ENCODE peak calls at places on chromosomes 1 and 21, in four cellular contexts. A is HCT116, C is IMR-90, L is heart left ventricle. G is an unnamed sample.

GRCh38 chr1:232766224-232766890 is 38.9 kb upstream of the MAP10 start:
- DNase-seq in A (no peak), C (no peak), L (no peak), G (no peak)

GRCh38 chr1:54347955-54348699 is 58.1 kb downstream of the SSBP3 start:
- DNase-seq in A (no peak), C (no peak), L (peak), G (no peak)

GRCh38 chr1:58583496-58583895 is 6.4 kb upstream of the TACSTD2 start:
- DNase-seq in A (no peak), C (no peak), L (no peak), G (no peak)

GRCh38 chr1:172018727-172019311 is 177.5 kb downstream of the DNM3 start:
- DNase-seq in A (no peak), C (no peak), L (no peak), G (no peak)

GRCh38 chr1:204920511-204920910 is 49.8 kb downstream of the NFASC start:
- DNase-seq in A (no peak), C (no peak), L (no peak), G (no peak)

GRCh38 chr21:20306836-20307235 is 691.4 kb upstream of the NCAM2 start:
- DNase-seq in A (no peak), C (no peak), L (no peak), G (no peak)

GRCh38 chr1:92240034-92240433 is 22.3 kb downstream of the C1orf146 start:
- DNase-seq in A (no peak), C (no peak), L (no peak), G (no peak)

GRCh38 chr1:171245458-171246064 is 2.7 kb upstream of the FMO1 start:
- DNase-seq in A (peak), C (peak), L (no peak), G (no peak)

GRCh38 chr1:156129687-156130577 is 15.4 kb downstream of the LMNA start:
- DNase-seq in A (peak), C (peak), L (peak), G (peak)

GRCh38 chr1:221739018-221739676 is 2.7 kb downstream of the DUSP10 start:
- DNase-seq in A (no peak), C (no peak), L (no peak), G (no peak)

GRCh38 chr1:58874757-58875755 is 91.2 kb upstream of the JUN start:
- DNase-seq in A (no peak), C (peak), L (peak), G (no peak)

GRCh38 chr1:13899856-13900255 is 199.9 kb downstream of the PRDM2 start:
- DNase-seq in A (no peak), C (no peak), L (no peak), G (no peak)

GRCh38 chr1:29688477-29689365 is 452.4 kb downstream of the PTPRU start:
- DNase-seq in A (no peak), C (peak), L (no peak), G (peak)

GRCh38 chr1:27594542-27595510 is 9.1 kb downstream of the AHDC1 start:
- DNase-seq in A (no peak), C (peak), L (no peak), G (no peak)

GRCh38 chr1:46171872-46172271 is 3.0 kb upstream of the TSPAN1 start:
- DNase-seq in A (no peak), C (no peak), L (peak), G (no peak)

GRCh38 chr1:22641906-22642636 is 1.4 kb upstream of the C1QC start:
- DNase-seq in A (no peak), C (peak), L (peak), G (peak)

GRCh38 chr1:54272772-54273091 is 72.8 kb downstream of the MRPL37 start:
- DNase-seq in A (no peak), C (no peak), L (no peak), G (no peak)

GRCh38 chr1:53075206-53075605 is 13.2 kb downstream of the PODN start:
- DNase-seq in A (no peak), C (no peak), L (peak), G (no peak)

GRCh38 chr1:207619833-207620572 is 24.9 kb upstream of the CR1L start:
- DNase-seq in A (peak), C (peak), L (no peak), G (peak)

GRCh38 chr1:103248417-103249102 is 140.2 kb upstream of the COL11A1 start:
- DNase-seq in A (no peak), C (no peak), L (no peak), G (no peak)

GRCh38 chr1:19476440-19477190 is 8.7 kb downstream of the CAPZB start:
- DNase-seq in A (no peak), C (peak), L (no peak), G (no peak)

GRCh38 chr1:205276334-205277065 is 45.0 kb downstream of the NUAK2 start:
- DNase-seq in A (no peak), C (no peak), L (no peak), G (no peak)

GRCh38 chr1:208100906-208101305 is 143.3 kb downstream of the PLXNA2 start:
- DNase-seq in A (no peak), C (peak), L (no peak), G (no peak)

GRCh38 chr1:154945962-154946850 is 9.7 kb upstream of the PMVK start:
- DNase-seq in A (no peak), C (no peak), L (no peak), G (no peak)

GRCh38 chr1:168092566-168093355 is 44.0 kb downstream of the GPR161 start:
- DNase-seq in A (peak), C (no peak), L (no peak), G (no peak)

GRCh38 chr1:11982010-11982392 is 1.8 kb downstream of the MFN2 start:
- DNase-seq in A (peak), C (peak), L (no peak), G (no peak)

GRCh38 chr1:226117330-226117729 is 54.8 kb downstream of the H3-3A start:
- DNase-seq in A (no peak), C (no peak), L (no peak), G (no peak)

GRCh38 chr1:37513795-37514349 is 694 bp downstream of the MEAF6 start:
- DNase-seq in A (no peak), C (no peak), L (no peak), G (no peak)

GRCh38 chr1:227844320-227845114 is 29.0 kb downstream of the PRSS38 start:
- DNase-seq in A (no peak), C (no peak), L (no peak), G (no peak)

GRCh38 chr1:54012008-54012325 is 6.0 kb downstream of the LDLRAD1 start:
- DNase-seq in A (no peak), C (no peak), L (no peak), G (no peak)

GRCh38 chr1:153387785-153388184 is 3.1 kb downstream of the S100A8 start:
- DNase-seq in A (no peak), C (no peak), L (no peak), G (no peak)

GRCh38 chr1:164559342-164560070 is 522 bp downstream of the PBX1 start:
- DNase-seq in A (no peak), C (no peak), L (peak), G (no peak)

GRCh38 chr1:196407358-196408041 is 200.7 kb downstream of the KCNT2 start:
- DNase-seq in A (no peak), C (peak), L (no peak), G (no peak)

GRCh38 chr1:153734380-153735089 is 6.7 kb downstream of the INTS3 start:
- DNase-seq in A (no peak), C (no peak), L (no peak), G (no peak)

GRCh38 chr1:11729498-11730428 is 6.2 kb upstream of the AGTRAP start:
- DNase-seq in A (no peak), C (no peak), L (no peak), G (no peak)

GRCh38 chr1:29798699-29799566 is 562.6 kb downstream of the PTPRU start:
- DNase-seq in A (no peak), C (no peak), L (no peak), G (no peak)

GRCh38 chr1:145708063-145708462 is 895 bp upstream of the PDZK1 start:
- DNase-seq in A (no peak), C (peak), L (no peak), G (no peak)

GRCh38 chr21:43273016-43273707 is 104.4 kb downstream of the CRYAA start:
- DNase-seq in A (no peak), C (no peak), L (peak), G (no peak)

GRCh38 chr1:6414443-6414844 is 5.3 kb downstream of the HES2 start:
- DNase-seq in A (peak), C (peak), L (no peak), G (no peak)

GRCh38 chr1:42941640-42942330 is 16.9 kb downstream of the SLC2A1 start:
- DNase-seq in A (peak), C (peak), L (peak), G (peak)
- TF ChIP-seq POLR2A in A (no peak), C (no peak), L (no peak), G (no peak)

DNA sequence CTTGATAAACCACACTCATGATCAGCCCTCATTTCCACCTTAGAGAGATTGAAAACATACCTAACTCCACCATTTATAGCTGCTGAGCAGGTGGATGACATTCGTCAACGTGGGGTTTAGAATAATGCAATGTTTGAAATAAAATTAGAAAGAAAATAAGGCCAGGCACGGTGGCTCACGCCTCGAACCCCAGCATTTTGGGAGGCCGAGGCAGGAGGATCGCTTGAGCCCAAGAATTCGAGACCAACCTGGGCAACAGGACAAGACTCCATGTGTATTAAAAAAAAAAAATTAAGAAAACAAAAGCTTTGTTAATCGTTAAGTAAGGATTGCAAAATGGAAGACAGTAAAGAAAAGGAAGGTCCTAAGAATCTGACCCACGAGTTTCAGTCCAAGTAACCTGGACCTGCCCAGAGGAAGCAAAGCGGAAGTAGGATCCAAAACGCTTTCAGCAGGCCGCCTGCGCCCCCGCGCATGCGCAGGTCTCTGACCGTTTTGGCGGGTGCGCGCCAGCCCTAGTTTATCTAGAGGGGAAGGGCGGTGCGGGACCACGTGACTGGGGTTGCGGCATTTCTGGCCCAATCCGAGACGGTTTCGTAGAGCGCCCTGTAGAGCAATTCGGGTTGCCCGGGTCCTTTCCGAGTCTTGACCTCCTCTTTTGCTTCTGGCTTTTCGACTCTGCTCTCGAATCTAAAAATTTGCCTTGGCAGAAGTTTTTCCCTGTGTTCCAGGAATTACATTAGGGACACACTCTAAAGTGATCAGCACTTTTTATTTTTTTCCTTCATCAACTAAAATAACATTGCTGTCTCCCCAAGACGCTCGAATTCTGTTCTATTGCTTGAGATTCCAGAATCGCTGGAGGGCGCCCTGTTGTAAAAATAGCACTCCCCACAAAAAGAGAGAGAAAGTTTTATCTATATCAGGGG is 22.5 kb downstream of the ANP32E start:
- DNase-seq in A (no peak), C (peak), L (peak), G (peak)
- TF ChIP-seq POLR2A in A (no peak), C (peak), L (no peak), G (peak)

GRCh38 chr1:1614204-1614953 is 921 bp upstream of the MIB2 start:
- DNase-seq in A (no peak), C (peak), L (peak), G (no peak)
- TF ChIP-seq POLR2A in A (no peak), C (peak), L (no peak), G (no peak)

GRCh38 chr1:231527586-231528174 is 789 bp upstream of the TSNAX start:
- DNase-seq in A (no peak), C (no peak), L (no peak), G (no peak)

GRCh38 chr1:231523816-231524215 is 4.7 kb upstream of the TSNAX start:
- DNase-seq in A (no peak), C (peak), L (no peak), G (no peak)

GRCh38 chr1:231533240-231533639 is 4.8 kb downstream of the TSNAX start:
- DNase-seq in A (no peak), C (no peak), L (no peak), G (no peak)

GRCh38 chr1:231526536-231526935 is 1.9 kb upstream of the TSNAX start:
- DNase-seq in A (no peak), C (no peak), L (no peak), G (no peak)

GRCh38 chr1:231528175-231529029 is at the start of gene TSNAX:
- DNase-seq in A (peak), C (peak), L (peak), G (peak)
- TF ChIP-seq POLR2A in A (peak), C (peak), L (no peak), G (peak)

DNA sequence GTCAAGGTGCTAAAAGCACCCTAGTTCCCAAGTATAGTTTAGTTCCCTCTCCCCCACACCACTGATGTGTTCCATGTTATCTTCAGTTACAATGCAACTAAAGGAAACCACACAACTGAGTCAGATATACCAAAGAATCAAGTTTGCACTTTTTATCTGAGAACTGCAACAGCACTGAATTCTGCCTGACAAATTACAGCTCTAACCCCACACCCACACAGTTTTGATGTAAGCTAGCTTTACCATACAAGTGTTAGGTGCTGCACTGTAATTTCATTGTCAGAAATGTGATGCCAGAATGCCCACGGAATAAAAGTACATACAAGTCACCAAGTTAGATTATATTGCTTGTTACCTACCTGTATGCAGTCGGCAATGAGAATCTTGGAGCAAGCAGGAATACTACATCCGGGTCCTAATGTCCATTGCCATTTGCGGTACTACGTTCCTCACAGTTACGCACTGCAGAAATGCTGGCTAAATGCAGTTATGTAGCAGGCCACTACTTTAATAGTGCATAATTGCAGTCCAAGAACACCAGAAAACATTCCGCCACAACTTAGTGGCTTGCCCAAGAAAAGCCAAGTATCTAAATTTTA is 12.1 kb downstream of the SFPQ start:
- DNase-seq in A (no peak), C (peak), L (no peak), G (no peak)
- TF ChIP-seq POLR2A in A (no peak), C (no peak), L (no peak), G (no peak)

GRCh38 chr1:21266119-21266774 is 24.0 kb downstream of the ECE1 start:
- DNase-seq in A (no peak), C (no peak), L (no peak), G (no peak)
- TF ChIP-seq POLR2A in A (no peak), C (no peak), L (no peak), G (no peak)

DNA sequence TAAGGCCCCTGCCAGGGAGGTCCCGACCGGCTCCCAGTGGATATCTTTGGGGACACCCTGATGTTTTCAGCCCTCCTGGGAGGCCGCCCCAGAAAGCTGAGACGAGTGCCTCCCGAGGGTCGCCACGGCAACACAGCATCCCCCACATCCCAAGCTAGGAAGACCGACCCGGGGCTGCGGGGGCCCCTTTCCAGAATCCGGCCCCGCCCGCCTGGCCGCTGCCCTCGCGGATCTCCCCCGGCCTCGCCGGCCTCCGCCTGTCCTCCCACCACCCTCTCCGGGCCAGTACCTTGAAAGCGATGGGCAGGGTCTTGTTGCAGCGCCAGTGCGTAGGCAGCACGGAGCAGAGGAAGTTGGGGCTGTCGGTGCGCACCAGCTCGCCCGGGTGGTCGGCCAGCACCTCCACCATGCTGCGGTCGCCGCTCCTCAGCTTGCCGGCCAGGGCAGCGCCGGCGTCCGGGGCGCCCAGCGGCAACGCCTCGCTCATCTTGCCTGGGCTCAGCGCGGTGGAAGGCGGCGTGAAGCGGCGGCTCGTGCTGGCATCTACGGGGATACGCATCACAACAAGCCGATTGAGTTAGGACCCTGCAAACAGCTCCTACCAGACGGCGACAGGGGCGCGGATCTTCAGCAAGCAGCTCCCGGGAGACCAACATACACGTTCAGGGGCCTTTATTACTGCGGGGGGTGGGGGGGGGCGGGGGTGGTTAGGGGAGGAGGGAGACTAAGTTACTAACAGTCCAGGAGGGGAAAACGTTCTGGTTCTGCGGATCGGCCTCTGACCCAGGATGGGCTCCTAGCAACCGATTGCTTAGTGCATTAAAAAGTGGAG is 162.3 kb downstream of the RUNX1 start:
- DNase-seq in A (no peak), C (no peak), L (peak), G (peak)
- TF ChIP-seq POLR2A in A (no peak), C (peak), L (no peak), G (peak)

G was measured in H54.